ENCODE peak calls at places on chromosomes 4 and X, in six cellular contexts. U is heart left ventricle, X is ovary, P is cardiac muscle cell, I is fibroblast of pulmonary artery, C is activated B cell treated with CpG ODN at 0.5 μM for 24 hours. J is an unnamed sample.

GRCh38 chr4:41877020-41877796 is 58.0 kb upstream of the TMEM33 start:
- DNase-seq in I (no peak), P (no peak), C (no peak), U (no peak), X (no peak), J (no peak)

GRCh38 chr4:67261971-67262370 is 283.3 kb downstream of the CENPC start:
- DNase-seq in C (no peak), U (no peak), I (no peak), X (no peak), P (no peak), J (no peak)

GRCh38 chr4:87032884-87033533 is 98.2 kb downstream of the AFF1 start:
- DNase-seq in I (peak; percentile 94), C (no peak), P (peak; percentile 94), U (no peak), X (no peak), J (peak; percentile 67)

GRCh38 chr4:56234098-56234497 is 153.2 kb downstream of the AASDH start:
- DNase-seq in P (no peak), I (no peak), X (no peak), U (no peak), C (no peak), J (no peak)

GRCh38 chr4:3874525-3875110 is 108.4 kb downstream of the ADRA2C start:
- DNase-seq in U (no peak), C (no peak), I (no peak), X (no peak), P (no peak), J (no peak)

GRCh38 chr4:79227896-79228295 is 98.0 kb downstream of the NAA11 start:
- DNase-seq in X (peak; percentile 22), U (no peak), C (no peak), P (peak; percentile 70), I (peak; percentile 60), J (no peak)

GRCh38 chr4:113447061-113447460 is 314.5 kb downstream of the CAMK2D start:
- DNase-seq in U (no peak), P (no peak), C (no peak), X (no peak), I (no peak), J (no peak)

GRCh38 chr4:107094976-107095375 is 58.9 kb upstream of the DKK2 start:
- DNase-seq in P (peak; percentile 33), I (peak; percentile 21), C (no peak), U (no peak), X (no peak), J (peak; percentile 60)

GRCh38 chrX:15567886-15568616 is 32.7 kb downstream of the ACE2 start:
- DNase-seq in C (no peak), U (no peak), I (peak; percentile 51), X (no peak), P (peak; percentile 51), J (peak; percentile 30)

GRCh38 chr4:1654216-1654945 is 29.7 kb downstream of the FAM53A start:
- DNase-seq in P (peak; percentile 28), C (no peak), U (no peak), I (peak; percentile 16), X (no peak), J (no peak)

GRCh38 chr4:88737304-88738015 is 39.8 kb upstream of the NAP1L5 start:
- DNase-seq in U (no peak), X (peak; percentile 38), C (no peak), P (no peak), I (no peak), J (no peak)

GRCh38 chr4:37516057-37516775 is 170.0 kb downstream of the RELL1 start:
- DNase-seq in C (no peak), U (no peak), X (no peak), I (no peak), P (no peak), J (no peak)

GRCh38 chrX:7941390-7942042 is 14.3 kb upstream of the PNPLA4 start:
- DNase-seq in P (peak; percentile 24), C (no peak), X (no peak), I (peak; percentile 6), U (no peak), J (peak; percentile 9)

GRCh38 chr4:81164623-81165416 is 50.2 kb downstream of the PRKG2 start:
- DNase-seq in P (peak; percentile 20), U (no peak), X (no peak), I (no peak), C (no peak), J (peak; percentile 51)

GRCh38 chrX:132022115-132022862 is 813 bp upstream of the STK26 start:
- DNase-seq in I (no peak), P (peak; percentile 10), X (no peak), U (no peak), C (no peak), J (peak; percentile 37)
- TF ChIP-seq CTCF in I (peak; percentile 42), P (peak; percentile 30), X (no peak), U (no peak), C (no peak), J (peak; percentile 11)

DNA sequence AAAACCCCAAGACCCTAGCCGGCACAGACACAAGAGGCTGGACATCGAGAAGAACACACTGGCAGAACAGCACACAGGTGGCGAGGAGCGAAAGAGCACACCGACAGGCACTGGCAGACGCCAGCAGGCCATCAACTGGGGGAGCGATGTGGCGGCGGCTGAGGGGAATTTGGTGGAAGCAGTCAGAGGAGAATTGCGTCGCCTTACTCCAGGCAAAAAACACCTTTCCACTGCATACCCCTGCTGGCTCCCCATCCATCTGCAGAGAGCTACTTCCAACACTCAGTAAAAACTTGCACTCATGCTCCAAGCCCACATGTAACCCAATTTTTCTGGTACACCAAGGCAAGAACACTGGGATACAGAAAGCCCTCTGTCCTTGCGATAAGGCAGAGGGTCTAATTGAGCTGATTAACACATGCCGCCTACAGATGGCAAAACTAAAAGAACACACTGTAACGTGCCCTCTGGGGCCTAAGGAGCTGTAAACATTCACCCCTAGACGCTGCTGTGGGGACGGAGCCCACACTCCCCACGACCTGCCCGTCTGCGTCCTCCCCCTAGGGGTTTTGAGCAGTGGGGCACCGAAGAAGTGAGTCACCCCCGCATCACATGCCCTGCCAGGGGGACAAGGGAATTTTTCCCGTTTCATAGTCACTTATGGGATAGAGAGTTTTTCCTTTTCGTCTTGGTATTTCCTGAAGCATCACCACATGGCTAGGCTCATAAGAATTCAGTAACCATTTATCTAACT is 262.3 kb downstream of the KCTD8 start:
- DNase-seq in U (no peak), P (no peak), X (no peak), C (no peak), I (no peak), J (peak; percentile 4)
- TF ChIP-seq CTCF in U (no peak), P (no peak), X (no peak), C (no peak), I (no peak), J (no peak)

DNA sequence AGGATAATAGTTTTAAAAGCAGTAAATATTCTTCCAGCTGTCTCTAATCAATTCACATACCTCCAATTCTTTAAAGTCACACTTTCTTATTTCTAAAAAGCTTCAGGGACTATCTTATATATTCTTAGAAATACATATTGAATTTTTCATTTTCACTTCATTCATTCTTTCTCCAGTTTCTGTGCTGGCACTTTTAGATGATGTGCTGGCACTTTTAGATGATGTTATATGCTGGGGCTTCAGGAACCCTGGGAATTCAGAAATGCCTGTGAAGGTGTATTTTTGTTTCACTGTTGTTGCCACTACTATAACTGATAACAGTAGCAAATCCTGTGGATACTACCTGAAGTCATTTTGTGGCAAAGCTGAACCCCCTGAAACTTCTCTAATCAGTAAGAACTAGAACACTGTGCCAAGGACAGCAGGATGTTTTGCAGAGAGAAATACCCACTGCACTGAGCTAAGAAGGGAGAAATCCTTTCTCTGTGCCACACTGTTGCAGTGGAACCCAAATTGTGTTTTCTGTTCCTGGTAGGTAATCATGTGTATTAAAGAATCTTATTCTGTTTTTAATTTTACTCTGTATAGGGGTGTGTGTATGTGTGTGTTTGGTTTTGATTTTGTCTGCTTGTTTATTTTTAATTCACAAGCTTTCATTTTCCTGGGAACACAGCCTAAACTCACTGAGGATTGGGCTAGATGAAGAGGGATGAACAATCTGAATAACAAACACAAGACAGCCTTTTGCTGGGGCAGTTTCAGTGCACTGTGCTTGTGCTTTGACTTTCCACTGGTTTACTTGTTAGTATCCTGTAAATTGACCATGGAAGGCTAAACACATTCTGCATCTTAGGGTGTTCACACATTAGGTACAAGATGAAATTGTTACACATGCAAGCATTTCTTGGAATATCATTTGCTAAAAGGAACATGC is 898.3 kb downstream of the CCSER1 start:
- DNase-seq in U (no peak), I (no peak), X (no peak), C (no peak), P (no peak), J (no peak)
- TF ChIP-seq CTCF in U (no peak), I (no peak), X (no peak), C (no peak), P (no peak), J (no peak)

DNA sequence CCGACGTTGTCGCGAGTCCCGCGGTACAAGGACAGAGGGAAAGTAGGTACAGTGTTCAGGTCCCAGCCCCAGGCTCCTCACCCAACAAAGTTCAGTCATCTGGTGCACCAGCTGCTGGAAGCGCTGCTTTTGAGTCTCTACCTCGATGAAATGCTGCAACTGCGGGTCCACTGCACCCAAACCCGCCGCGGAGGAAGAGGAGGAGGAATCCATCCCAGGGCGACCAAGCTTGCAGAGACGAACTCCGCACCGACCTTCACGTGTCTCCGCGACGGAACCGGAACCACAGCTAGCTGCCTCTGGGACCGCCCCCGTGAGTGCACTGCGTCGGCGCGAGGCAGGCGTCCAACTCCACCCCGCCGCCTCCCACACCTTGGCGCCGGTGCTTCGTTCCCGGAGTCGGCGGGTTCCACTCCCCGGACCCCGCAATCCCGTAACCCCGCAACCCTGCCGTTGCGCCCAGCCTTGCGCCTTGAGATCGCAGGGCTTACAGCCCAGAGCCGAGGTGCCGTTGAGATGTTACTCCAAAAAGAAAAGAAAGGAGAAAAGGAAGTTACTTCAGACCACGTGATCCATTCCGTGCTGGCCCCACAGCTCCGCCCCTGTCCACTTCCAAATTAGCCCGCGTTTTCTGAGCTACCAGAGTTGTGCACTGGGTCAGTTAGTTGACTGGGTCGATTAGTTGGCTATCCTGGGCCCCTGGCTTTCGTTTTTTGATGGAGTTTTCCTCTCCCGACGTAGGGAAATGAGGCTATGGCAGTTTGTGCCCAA is at the start of gene TIMM8A:
- DNase-seq in C (peak; percentile 71), U (peak; percentile 84), I (peak; percentile 69), X (peak; percentile 74), P (peak; percentile 75), J (peak; percentile 76)
- TF ChIP-seq CTCF in C (no peak), U (no peak), I (no peak), X (no peak), P (no peak), J (no peak)

GRCh38 chr4:8819421-8820177 is 52.0 kb downstream of the HMX1 start:
- DNase-seq in I (no peak), U (peak; percentile 7), P (no peak), X (no peak), C (peak; percentile 4), J (no peak)
- TF ChIP-seq CTCF in I (no peak), U (no peak), P (no peak), X (no peak), C (no peak), J (no peak)

GRCh38 chr4:173318648-173319211 is 15.4 kb downstream of the HMGB2 start:
- DNase-seq in C (no peak), X (no peak), I (peak; percentile 77), P (peak; percentile 72), U (no peak), J (peak; percentile 56)
- TF ChIP-seq CTCF in C (peak; percentile 48), X (no peak), I (peak; percentile 17), P (peak; percentile 21), U (peak; percentile 68), J (peak; percentile 46)

GRCh38 chrX:149830192-149830873 is 48.6 kb downstream of the MAGEA9 start:
- DNase-seq in C (no peak), X (no peak), P (peak; percentile 36), U (no peak), I (peak; percentile 16), J (peak; percentile 10)

GRCh38 chrX:149829751-149830191 is 48.0 kb downstream of the MAGEA9 start:
- DNase-seq in X (no peak), I (peak; percentile 8), P (peak; percentile 33), C (no peak), U (no peak), J (peak; percentile 20)

GRCh38 chrX:149827254-149827653 is 45.5 kb downstream of the MAGEA9 start:
- DNase-seq in X (no peak), I (no peak), C (no peak), P (no peak), U (no peak), J (no peak)

GRCh38 chrX:149825424-149825823 is 43.7 kb downstream of the MAGEA9 start:
- DNase-seq in I (peak; percentile 8), U (no peak), P (peak; percentile 19), C (no peak), X (no peak), J (peak; percentile 40)
- TF ChIP-seq CTCF in I (peak; percentile 31), U (peak; percentile 19), P (peak; percentile 43), C (no peak), X (no peak), J (peak; percentile 18)